ENCODE peak calls at places on chromosomes 11 and 22, in four cellular contexts. F is fibroblast of the conjunctiva; O is stimulated activated CD4-positive, alpha-beta T cell treated with anti-CD3 and anti-CD28 coated beads, Interleukin-2, amount 100 ng/mL, for 48 hours; S is kidney tubule cell. B is an unnamed sample.

GRCh38 chr11:130831506-130832385 is 84.5 kb downstream of the SNX19 start:
- DNase-seq in F (peak), O (no peak), S (no peak), B (no peak)

GRCh38 chr11:102144357-102145342 is 34.4 kb downstream of the YAP1 start:
- DNase-seq in F (peak), O (no peak), S (no peak), B (no peak)

GRCh38 chr22:30225220-30225922 is 21.2 kb downstream of the LIF start:
- DNase-seq in F (no peak), O (no peak), S (no peak), B (no peak)

GRCh38 chr11:64196616-64197015 is 9.9 kb upstream of the FERMT3 start:
- DNase-seq in F (no peak), O (no peak), S (no peak), B (no peak)

GRCh38 chr22:43475549-43476076 is 63.8 kb downstream of the MPPED1 start:
- DNase-seq in F (no peak), O (no peak), S (no peak), B (no peak)

GRCh38 chr22:29707471-29707870 is 12.3 kb upstream of the CABP7 start:
- DNase-seq in F (no peak), O (no peak), S (no peak), B (no peak)

GRCh38 chr22:44455151-44455962 is 42.7 kb downstream of the RTL6 start:
- DNase-seq in F (no peak), O (peak), S (no peak), B (peak)

GRCh38 chr11:66616379-66617147 is at the start of gene RBM14:
- DNase-seq in F (peak), O (peak), S (peak), B (peak)

GRCh38 chr11:87754685-87755084 is 420.6 kb downstream of the RAB38 start:
- DNase-seq in F (no peak), O (no peak), S (no peak), B (no peak)

GRCh38 chr11:109086931-109087330 is 335.1 kb upstream of the C11orf87 start:
- DNase-seq in F (no peak), O (no peak), S (no peak), B (no peak)

GRCh38 chr11:68031136-68031459 is 617 bp downstream of the NDUFS8 start:
- DNase-seq in F (no peak), O (no peak), S (no peak), B (no peak)

GRCh38 chr11:111427471-111427912 is 48.4 kb upstream of the POU2AF1 start:
- DNase-seq in F (no peak), O (no peak), S (no peak), B (no peak)

B was measured in activated gamma-delta T cell treated with Interleukin-2 at 50 U/mL for 16 hours.